ENCODE peak calls at places on chromosome 13, in seven cellular contexts. S, N, U, I, Z, F and B are unnamed samples.

GRCh38 chr13:24050292-24050711 is 110.2 kb upstream of the SPATA13 start:
- DNase-seq in S (no peak), N (no peak), U (no peak), I (no peak), Z (no peak), F (peak), B (no peak)

GRCh38 chr13:39811696-39812095 is 156.2 kb downstream of the COG6 start:
- DNase-seq in S (no peak), N (no peak), U (no peak), I (no peak), Z (no peak), F (no peak), B (no peak)

GRCh38 chr13:73767191-73767741 is 366.9 kb downstream of the KLF12 start:
- DNase-seq in S (peak), N (no peak), U (no peak), I (peak), Z (no peak), F (no peak), B (no peak)

GRCh38 chr13:81140675-81141074 is 799.7 kb upstream of the SPRY2 start:
- DNase-seq in S (no peak), N (no peak), U (no peak), I (no peak), Z (no peak), F (no peak), B (no peak)

GRCh38 chr13:19864018-19864338 is 529 bp upstream of the ZMYM5 start:
- DNase-seq in S (peak), N (peak), U (peak), I (peak), Z (no peak), F (peak), B (peak)

GRCh38 chr13:50801087-50801931 is 42.2 kb downstream of the DLEU7 start:
- DNase-seq in S (peak), N (peak), U (peak), I (peak), Z (peak), F (no peak), B (peak)

GRCh38 chr13:60226507-60226906 is 62.8 kb upstream of the DIAPH3 start:
- DNase-seq in S (peak), N (no peak), U (no peak), I (peak), Z (peak), F (no peak), B (no peak)

GRCh38 chr13:101346942-101347728 is 69.2 kb downstream of the NALCN start:
- DNase-seq in S (no peak), N (no peak), U (no peak), I (no peak), Z (no peak), F (no peak), B (no peak)

GRCh38 chr13:72504026-72504925 is 223.2 kb downstream of the MZT1 start:
- DNase-seq in S (no peak), N (no peak), U (no peak), I (no peak), Z (no peak), F (no peak), B (no peak)

GRCh38 chr13:25659091-25659502 is 287.3 kb downstream of the ATP8A2 start:
- DNase-seq in S (peak), N (no peak), U (no peak), I (no peak), Z (no peak), F (no peak), B (no peak)

GRCh38 chr13:35771898-35772297 is 295.4 kb upstream of the MAB21L1 start:
- DNase-seq in S (no peak), N (no peak), U (no peak), I (no peak), Z (no peak), F (no peak), B (no peak)